ENCODE peak calls at places on chromosome 13, in five cellular contexts. H is neuronal stem cell, S is IMR-90, O is mesenchymal stem cell, A is H1. K is an unnamed sample. For H3K4me1, the result is how much of the 10 kb centered on the place peaks cover.

GRCh38 chr13:29939158-29939557 is 88.7 kb upstream of the UBL3 start:
- DNase-seq in O (no peak), S (no peak), H (no peak), A (no peak), K (no peak)

GRCh38 chr13:73106513-73107214 is 47.9 kb downstream of the KLF5 start:
- DNase-seq in S (no peak), A (no peak), H (no peak), O (no peak), K (no peak)

GRCh38 chr13:95924389-95924994 is 128.7 kb downstream of the UGGT2 start:
- DNase-seq in O (peak), A (no peak), H (no peak), S (peak), K (no peak)

GRCh38 chr13:110023729-110024645 is 237.6 kb upstream of the IRS2 start:
- DNase-seq in S (peak), O (peak), A (no peak), H (no peak), K (no peak)

GRCh38 chr13:94667190-94667589 is 45.2 kb downstream of the SOX21 start:
- DNase-seq in A (no peak), H (no peak), O (no peak), S (no peak), K (no peak)

GRCh38 chr13:114145256-114145655 is 12.8 kb upstream of the RASA3 start:
- DNase-seq in O (no peak), H (no peak), A (no peak), S (no peak), K (no peak)

GRCh38 chr13:73440296-73440895 is 381.6 kb downstream of the KLF5 start:
- DNase-seq in A (no peak), H (no peak), S (no peak), O (peak), K (no peak)

GRCh38 chr13:61286148-61286745 is 129.4 kb downstream of the PCDH20 start:
- DNase-seq in O (no peak), H (peak), A (peak), S (no peak), K (peak)

GRCh38 chr13:106276876-106277275 is 258.6 kb downstream of the EFNB2 start:
- DNase-seq in O (no peak), S (peak), H (no peak), A (no peak), K (no peak)

GRCh38 chr13:110797230-110797877 is 83.9 kb downstream of the ING1 start:
- DNase-seq in H (no peak), S (no peak), O (no peak), A (no peak), K (no peak)

GRCh38 chr13:108322206-108322824 is 52.8 kb downstream of the TNFSF13B start:
- DNase-seq in H (peak), S (peak), A (no peak), O (peak), K (no peak)

GRCh38 chr13:113869263-113869662 is 5.4 kb upstream of the GAS6 start:
- DNase-seq in H (no peak), O (no peak), S (no peak), A (no peak), K (no peak)

DNA sequence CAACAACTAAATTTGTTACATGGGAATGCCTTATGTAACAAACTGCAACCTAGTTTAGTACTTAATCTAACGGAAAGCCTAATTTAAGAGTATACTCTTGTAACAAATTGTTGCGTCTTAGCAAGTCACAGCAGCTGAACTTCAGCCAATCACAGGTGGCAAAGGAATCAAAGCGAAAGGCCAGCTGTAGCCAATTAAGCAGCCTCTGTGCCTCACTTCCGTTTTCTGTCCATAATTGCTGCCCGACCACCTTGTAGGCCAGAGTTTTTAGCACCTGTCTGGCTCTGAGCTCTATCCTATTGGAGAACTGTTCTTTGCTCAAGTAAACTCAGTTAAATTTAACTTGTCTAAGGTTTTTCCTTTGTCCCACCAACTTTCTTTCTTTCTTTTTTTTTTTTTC is 18.1 kb upstream of the HSPH1 start:
- DNase-seq in S (no peak), A (no peak), H (no peak), O (no peak), K (no peak)
- H3K14ac ChIP-seq in S (no peak), A (no peak), H (no peak), O (no peak), K (no peak)

GRCh38 chr13:46631184-46631542 is 78.2 kb downstream of the LRCH1 start:
- DNase-seq in A (no peak), S (no peak), O (no peak), H (no peak), K (no peak)
- H3K4me1 ChIP-seq in A (under half), S (under half), O (under half), H (under half), K (under half)

DNA sequence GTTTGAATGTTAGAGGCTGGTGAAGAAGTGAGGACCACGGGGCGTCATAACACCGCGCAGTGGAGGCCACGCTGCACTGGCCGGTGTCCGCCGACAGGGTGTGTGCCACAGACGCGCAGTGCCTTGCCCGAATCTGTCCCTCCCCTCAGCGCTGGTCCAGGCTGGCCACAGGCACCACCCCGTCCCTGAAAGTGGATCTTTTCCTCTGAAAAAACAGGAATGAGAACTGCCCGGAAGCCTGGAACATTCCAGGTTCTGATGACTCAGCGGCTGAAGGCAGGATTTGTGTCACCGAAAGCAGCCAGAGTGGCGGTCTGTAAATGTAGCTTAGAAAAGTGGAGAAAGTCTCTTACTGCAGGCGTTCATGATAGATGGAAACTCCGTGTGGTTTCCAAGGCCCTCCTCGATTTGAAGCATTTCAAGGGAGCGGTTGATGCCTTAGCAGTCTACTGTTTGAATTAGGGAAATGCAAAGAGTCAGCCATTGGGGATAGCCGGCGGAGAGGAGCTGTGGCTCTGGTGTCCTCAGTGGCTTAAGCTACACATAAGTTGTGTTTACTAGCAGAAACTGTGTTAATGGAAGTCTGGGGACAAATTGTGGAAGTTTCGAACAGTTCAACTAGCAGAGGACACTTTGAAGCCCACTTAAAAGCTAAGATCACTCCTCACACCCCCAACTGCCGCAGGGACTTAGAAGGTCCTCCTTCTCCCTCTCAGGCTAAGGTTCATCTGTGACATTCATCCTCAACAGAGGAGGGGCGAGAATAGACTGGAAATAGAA is 70.8 kb downstream of the NUFIP1 start:
- DNase-seq in O (peak), S (peak), H (no peak), A (peak), K (peak)
- H3K14ac ChIP-seq in O (no peak), S (peak), H (no peak), A (no peak), K (peak)

DNA sequence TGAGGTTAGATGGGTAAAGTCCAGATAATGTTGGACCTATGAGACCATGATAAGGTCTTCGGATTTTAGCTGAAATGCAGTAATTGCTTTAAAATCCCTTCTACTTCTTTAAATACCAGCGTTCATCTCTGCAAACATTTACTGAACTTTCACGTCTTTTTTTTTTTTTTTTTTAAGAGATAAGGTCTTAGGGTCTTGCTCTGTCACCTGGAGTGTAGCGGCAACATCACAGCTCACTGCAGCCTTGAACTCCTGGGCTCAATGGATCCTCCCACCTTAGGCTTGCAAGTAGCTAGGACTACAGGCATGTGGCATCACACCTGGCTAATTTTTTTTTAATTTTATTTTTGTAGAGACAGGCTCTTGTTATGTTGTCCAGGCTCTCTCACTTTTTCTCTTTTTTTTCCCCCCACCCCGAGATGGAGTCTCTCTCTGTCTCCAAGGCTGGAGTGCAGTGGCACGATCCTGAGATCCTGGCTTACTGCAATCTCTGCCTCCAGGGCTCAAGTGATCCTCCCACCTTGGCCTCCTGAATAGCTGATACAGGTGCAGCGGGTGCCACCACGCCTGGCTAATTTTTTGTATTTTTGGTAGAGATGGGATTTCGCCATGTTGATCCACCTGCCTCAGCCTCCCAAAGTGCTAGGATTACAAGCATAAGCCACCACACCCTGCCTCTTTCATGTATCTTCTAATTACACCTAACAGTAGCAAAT is 4.2 kb upstream of the WBP4 start:
- DNase-seq in H (no peak), S (no peak), A (no peak), O (no peak), K (no peak)
- H3K4me1 ChIP-seq in H (under half), S (under half), A (under half), O (under half), K (under half)

GRCh38 chr13:33057019-33057785 is 41.0 kb downstream of the KL start:
- DNase-seq in A (no peak), H (peak), S (peak), O (peak), K (no peak)

GRCh38 chr13:33051632-33052031 is 35.4 kb downstream of the KL start:
- DNase-seq in A (no peak), S (no peak), O (no peak), H (no peak), K (no peak)

GRCh38 chr13:33053397-33054066 is 37.3 kb downstream of the KL start:
- DNase-seq in O (no peak), S (no peak), H (no peak), A (no peak), K (no peak)

GRCh38 chr13:33050161-33050560 is 33.9 kb downstream of the KL start:
- DNase-seq in S (no peak), A (no peak), O (no peak), H (no peak), K (no peak)

DNA sequence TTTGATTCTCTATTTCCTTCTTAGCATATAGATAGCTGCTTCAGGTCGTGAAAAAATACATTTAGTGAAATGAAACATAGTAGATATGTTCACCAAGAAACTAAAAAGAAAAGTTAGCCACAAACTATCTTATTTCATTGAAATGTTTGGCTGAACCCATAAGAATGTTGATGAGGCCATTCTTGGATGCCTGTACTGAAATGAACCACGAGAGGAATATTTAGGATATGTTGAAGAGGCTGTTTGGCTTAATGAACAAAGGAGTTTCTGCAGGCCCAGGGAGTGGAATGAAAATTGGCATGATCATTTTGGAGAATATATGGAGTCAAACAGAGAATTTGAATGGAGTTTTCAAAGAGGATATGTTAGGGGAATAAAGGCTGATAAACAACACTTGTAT is 36.2 kb downstream of the KL start:
- DNase-seq in H (no peak), S (peak), A (no peak), O (no peak), K (no peak)
- H3K14ac ChIP-seq in H (no peak), S (no peak), A (no peak), O (no peak), K (no peak)

DNA sequence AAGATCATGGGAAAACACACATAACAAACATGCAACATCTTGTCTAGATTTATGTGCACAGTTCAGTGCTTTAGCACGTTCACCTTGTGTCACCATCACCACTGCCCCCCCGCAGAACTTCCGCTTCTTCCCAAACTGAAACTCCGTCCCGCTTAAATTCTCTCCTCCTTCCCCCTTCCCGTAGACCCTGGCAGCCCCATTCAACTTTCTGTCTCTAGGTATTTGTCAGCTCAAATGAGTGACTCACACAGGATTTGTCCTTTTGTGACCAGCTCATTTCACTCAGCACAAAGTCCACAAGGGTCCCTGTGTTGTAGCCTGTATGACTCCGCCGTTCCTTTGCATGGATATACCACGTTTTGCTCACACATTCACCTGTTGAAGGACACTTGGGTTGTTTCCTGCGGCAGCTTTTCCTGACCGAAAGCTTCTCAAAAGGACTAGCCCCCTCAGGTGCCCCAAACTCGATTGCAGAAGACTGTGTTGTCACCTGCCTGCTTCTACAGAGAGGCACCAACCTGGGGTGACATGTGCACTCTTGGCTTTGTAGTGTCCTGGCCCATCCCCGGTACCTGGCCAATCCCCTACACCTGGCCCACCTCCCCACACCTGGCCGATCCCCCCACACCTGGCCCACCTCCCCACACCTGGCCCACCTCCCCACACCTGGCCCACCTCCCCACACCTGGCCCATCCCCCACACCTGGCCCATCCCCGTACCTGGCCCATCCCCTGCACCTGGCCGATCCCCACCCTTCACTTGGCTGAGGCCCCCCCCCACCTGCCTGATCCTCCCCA is 25.1 kb downstream of the ATP11A start:
- DNase-seq in H (no peak), A (no peak), O (no peak), S (no peak), K (no peak)
- H3K4me1 ChIP-seq in H (under half), A (under half), O (under half), S (under half), K (under half)

GRCh38 chr13:92658293-92658692 is 568.3 kb upstream of the GPC6 start:
- DNase-seq in H (no peak), O (no peak), A (no peak), S (no peak), K (no peak)
- H3K14ac ChIP-seq in H (no peak), O (no peak), A (no peak), S (no peak), K (no peak)

DNA sequence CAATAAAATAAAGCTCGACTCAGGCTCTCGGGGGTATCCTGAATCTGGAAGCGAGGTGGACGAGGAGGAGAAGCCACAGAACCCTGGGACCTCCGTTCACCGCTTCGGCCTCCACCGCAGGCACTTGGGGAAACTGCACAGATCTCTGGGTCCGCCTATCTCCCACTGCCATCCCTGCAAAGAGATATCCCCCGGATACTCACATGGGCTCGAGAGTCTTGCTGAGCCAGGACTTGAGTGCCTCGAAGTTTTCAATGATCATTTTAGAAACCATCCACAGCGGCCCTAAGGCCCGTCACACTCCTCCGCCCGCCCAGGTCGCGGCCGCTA is 589 bp downstream of the RBM26 start:
- DNase-seq in H (no peak), O (peak), A (no peak), S (no peak), K (peak)
- H3K4me1 ChIP-seq in H (under half), O (under half), A (under half), S (under half), K (under half)

GRCh38 chr13:49935171-49936084 is 712 bp downstream of the SPRYD7 start:
- DNase-seq in A (no peak), O (peak), S (peak), H (peak), K (peak)
- H3K14ac ChIP-seq in A (no peak), O (peak), S (peak), H (peak), K (no peak)

GRCh38 chr13:25973576-25973975 is 78.2 kb downstream of the SHISA2 start:
- DNase-seq in H (no peak), S (no peak), A (no peak), O (no peak), K (no peak)
- H3K4me1 ChIP-seq in H (under half), S (under half), A (under half), O (under half), K (under half)

K was measured in H9.